ENCODE peak calls at places on chromosomes 6 and 20, in four cellular contexts. J is naive thymus-derived CD4-positive, alpha-beta T cell; H is Panc1; L is heart left ventricle. P is an unnamed sample.

GRCh38 chr6:5871296-5871695 is 135.4 kb downstream of the NRN1 start:
- DNase-seq in J (no peak), H (no peak), L (no peak), P (no peak)

GRCh38 chr6:71404145-71404966 is 115.7 kb downstream of the OGFRL1 start:
- DNase-seq in J (no peak), H (peak; percentile 84), L (no peak), P (no peak)

GRCh38 chr6:6913346-6913745 is 194.4 kb upstream of the RREB1 start:
- DNase-seq in J (no peak), H (no peak), L (no peak), P (no peak)

GRCh38 chr6:7148100-7148822 is 40.5 kb downstream of the RREB1 start:
- DNase-seq in J (no peak), H (no peak), L (no peak), P (no peak)

GRCh38 chr6:45877970-45878590 is 137.6 kb downstream of the CLIC5 start:
- DNase-seq in J (no peak), H (no peak), L (no peak), P (no peak)

GRCh38 chr6:42236030-42236429 is 18.4 kb upstream of the MRPS10 start:
- DNase-seq in J (no peak), H (no peak), L (no peak), P (no peak)

GRCh38 chr6:25498510-25498909 is 153.5 kb upstream of the SCGN start:
- DNase-seq in J (no peak), H (no peak), L (no peak), P (no peak)

GRCh38 chr6:116111552-116112528 is 11.2 kb downstream of the NT5DC1 start:
- DNase-seq in J (no peak), H (no peak), L (no peak), P (peak; percentile 41)

GRCh38 chr20:59765599-59766177 is 161.3 kb downstream of the PHACTR3 start:
- DNase-seq in J (no peak), H (no peak), L (no peak), P (no peak)

GRCh38 chr6:168506460-168506859 is 65.5 kb downstream of the SMOC2 start:
- DNase-seq in J (no peak), H (no peak), L (no peak), P (no peak)

GRCh38 chr6:129766959-129767728 is 57.2 kb upstream of the ARHGAP18 start:
- DNase-seq in J (peak; percentile 53), H (no peak), L (no peak), P (no peak)

GRCh38 chr6:20921533-20921932 is 387.3 kb downstream of the CDKAL1 start:
- DNase-seq in J (no peak), H (no peak), L (no peak), P (no peak)

GRCh38 chr6:109816452-109817374 is 125.6 kb downstream of the FIG4 start:
- DNase-seq in J (no peak), H (no peak), L (no peak), P (no peak)

GRCh38 chr6:30075987-30076311 is 380 bp upstream of the RNF39 start:
- DNase-seq in J (no peak), H (no peak), L (no peak), P (no peak)

GRCh38 chr20:11041396-11041795 is 367.6 kb upstream of the JAG1 start:
- DNase-seq in J (no peak), H (no peak), L (no peak), P (no peak)

GRCh38 chr6:70520575-70520974 is 46.2 kb upstream of the SDHAF4 start:
- DNase-seq in J (peak; percentile 13), H (peak; percentile 8), L (no peak), P (no peak)

GRCh38 chr6:30530013-30530412 is 26.3 kb downstream of the GNL1 start:
- DNase-seq in J (no peak), H (no peak), L (no peak), P (no peak)

GRCh38 chr6:28634758-28635546 is 109.3 kb downstream of the GPX5 start:
- DNase-seq in J (no peak), H (no peak), L (no peak), P (no peak)

GRCh38 chr20:50304501-50304856 is 113.8 kb downstream of the CEBPB start:
- DNase-seq in J (no peak), H (no peak), L (peak; percentile 88), P (no peak)

GRCh38 chr6:44177691-44178423 is 19.2 kb downstream of the CAPN11 start:
- DNase-seq in J (no peak), H (peak; percentile 47), L (peak; percentile 76), P (no peak)

GRCh38 chr6:69936674-69937363 is 70.5 kb downstream of the COL19A1 start:
- DNase-seq in J (no peak), H (no peak), L (no peak), P (no peak)

GRCh38 chr20:57091748-57092111 is 174.7 kb downstream of the BMP7 start:
- DNase-seq in J (no peak), H (no peak), L (no peak), P (no peak)

GRCh38 chr6:18538315-18538714 is 151.2 kb downstream of the RNF144B start:
- DNase-seq in J (no peak), H (no peak), L (no peak), P (no peak)

GRCh38 chr6:27541212-27541931 is 68.5 kb upstream of the ZNF184 start:
- DNase-seq in J (no peak), H (no peak), L (no peak), P (no peak)

GRCh38 chr6:92683769-92684168 is 735.6 kb downstream of the EPHA7 start:
- DNase-seq in J (no peak), H (no peak), L (no peak), P (no peak)

GRCh38 chr6:18431581-18431980 is 44.4 kb downstream of the RNF144B start:
- DNase-seq in J (no peak), H (no peak), L (no peak), P (no peak)

GRCh38 chr6:110232456-110232855 is 52.2 kb downstream of the CDC40 start:
- DNase-seq in J (no peak), H (no peak), L (no peak), P (no peak)

GRCh38 chr6:102885165-102885564 is 1491.7 kb downstream of the GRIK2 start:
- DNase-seq in J (no peak), H (no peak), L (no peak), P (no peak)

GRCh38 chr20:2203436-2203835 is 92.4 kb upstream of the TGM3 start:
- DNase-seq in J (no peak), H (no peak), L (no peak), P (no peak)
- H3K27me3 ChIP-seq in J (no peaks in the 10 kb centered on the region), H (peaks cover 17% of the 10 kb centered on the region), L (peaks cover 11% of the 10 kb centered on the region), P (no peaks in the 10 kb centered on the region)

DNA sequence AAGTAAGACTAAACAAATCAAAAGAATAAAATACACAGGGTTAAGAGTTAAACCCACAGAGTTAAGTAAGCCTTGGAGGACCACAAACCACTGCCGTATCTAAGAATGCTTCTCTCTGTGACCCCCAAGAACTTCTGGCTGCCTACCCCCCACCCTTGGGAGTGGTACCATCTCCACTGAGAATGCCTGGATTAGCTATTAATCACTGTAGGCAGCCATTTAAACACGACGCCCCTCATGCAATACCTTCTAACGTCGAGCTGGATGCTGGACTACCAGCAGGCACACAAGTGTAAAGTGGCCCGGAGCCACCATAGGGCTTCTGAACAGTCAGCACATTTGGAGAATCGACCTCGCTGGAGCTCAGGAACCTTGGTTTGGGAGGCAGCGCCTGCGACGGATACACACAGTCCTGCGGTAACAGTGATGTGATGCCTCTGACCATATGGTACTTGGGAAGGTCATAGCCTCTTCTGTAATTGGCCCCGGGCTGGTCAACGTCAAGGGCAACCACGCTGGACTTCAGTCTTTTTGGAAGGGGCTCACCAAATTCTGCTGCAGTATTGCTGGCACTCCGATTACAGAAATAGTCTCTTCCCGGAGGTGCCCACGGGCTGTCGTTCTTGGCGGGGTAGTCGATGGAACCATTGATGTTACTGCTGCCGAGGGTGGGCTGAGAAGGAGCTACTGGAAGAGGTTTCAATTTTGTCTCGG is 18.0 kb downstream of the ZNF217 start:
- DNase-seq in J (no peak), H (no peak), L (no peak), P (no peak)
- H3K4me1 ChIP-seq in J (peaks cover 45% of the 10 kb centered on the region), H (peaks cover 81% of the 10 kb centered on the region), L (peaks cover 11% of the 10 kb centered on the region), P (peaks cover 2% of the 10 kb centered on the region)

DNA sequence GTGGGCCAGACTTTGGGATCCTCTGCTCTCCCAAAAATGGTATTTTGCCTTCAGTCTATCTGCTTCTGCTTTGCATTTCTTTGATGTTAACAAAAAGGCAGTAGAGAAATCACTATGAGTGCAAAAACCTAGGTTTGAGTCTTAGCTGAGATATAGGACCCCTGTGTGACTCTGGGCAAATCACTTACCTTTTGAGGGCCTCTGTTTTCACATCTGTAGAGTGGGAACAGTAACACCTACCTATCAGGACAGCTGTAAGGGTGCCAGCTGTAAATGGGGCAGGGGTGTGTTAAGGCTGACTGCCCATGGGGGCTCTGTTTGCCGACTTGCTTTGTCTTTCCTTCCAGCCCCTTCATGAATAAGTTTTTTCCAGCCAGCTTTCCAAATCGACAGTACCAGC is 30.4 kb downstream of the HM13 start:
- DNase-seq in J (no peak), H (no peak), L (no peak), P (no peak)
- H3K27ac ChIP-seq in J (no peak overlapping the region), H (no peak overlapping the region), L (no peak overlapping the region), P (no peak overlapping the region)

GRCh38 chr20:21513181-21513663 is 642 bp downstream of the NKX2-2 start:
- DNase-seq in J (no peak), H (no peak), L (no peak), P (no peak)
- H3K27me3 ChIP-seq in J (no peaks in the 10 kb centered on the region), H (no peaks in the 10 kb centered on the region), L (peaks cover 100% of the 10 kb centered on the region), P (peaks cover 74% of the 10 kb centered on the region)

GRCh38 chr6:139762587-139763031 is 388.2 kb upstream of the CITED2 start:
- DNase-seq in J (no peak), H (no peak), L (no peak), P (no peak)
- H3K4me1 ChIP-seq in J (no peaks in the 10 kb centered on the region), H (peaks cover 43% of the 10 kb centered on the region), L (peaks cover 21% of the 10 kb centered on the region), P (no peaks in the 10 kb centered on the region)

DNA sequence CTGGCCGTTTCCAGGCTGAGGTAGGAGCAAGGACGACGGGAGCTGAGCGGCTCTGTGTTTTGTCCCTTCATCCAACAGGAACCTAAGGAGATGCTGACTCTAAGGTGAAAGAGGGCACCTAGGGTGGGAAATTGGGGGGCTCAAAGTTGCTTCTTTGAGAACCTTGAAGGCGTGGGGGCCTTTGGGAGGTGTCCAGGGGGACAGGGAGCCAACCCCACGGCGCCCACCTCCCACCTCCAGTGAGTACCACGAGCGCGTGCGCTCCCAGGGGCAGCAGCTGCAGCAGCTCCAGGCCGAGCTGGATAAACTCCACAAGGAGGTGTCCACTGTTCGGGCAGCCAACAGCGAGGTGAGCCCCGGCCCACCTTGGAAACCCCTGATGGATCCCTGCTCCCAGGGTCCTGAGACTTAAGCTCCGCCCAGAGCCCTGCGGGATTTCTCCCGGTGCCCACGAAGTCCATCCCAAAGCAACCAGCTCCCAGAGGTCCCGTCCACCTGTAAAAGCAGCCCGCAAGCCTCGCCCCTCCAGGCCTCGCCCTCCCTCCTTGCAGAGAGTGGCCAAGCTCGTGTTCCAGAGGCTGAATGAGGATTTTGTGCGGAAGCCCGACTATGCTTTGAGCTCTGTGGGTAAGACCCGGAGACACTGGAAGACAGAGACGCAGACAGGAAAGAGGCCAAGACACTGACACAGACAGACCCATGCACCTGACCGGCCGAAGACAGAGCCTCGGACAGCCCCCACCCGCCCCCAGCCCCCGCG is 2.9 kb downstream of the SPAG4 start:
- DNase-seq in J (peak; percentile 11), H (no peak), L (peak; percentile 64), P (no peak)
- H3K27ac ChIP-seq in J (peak overlapping the region; percentile 51), H (peak overlapping the region; percentile 84), L (peak overlapping the region; percentile 88), P (no peak overlapping the region)

GRCh38 chr20:37473249-37474000 is 47.6 kb upstream of the NNAT start:
- DNase-seq in J (no peak), H (no peak), L (no peak), P (no peak)
- H3K27me3 ChIP-seq in J (no peaks in the 10 kb centered on the region), H (peaks cover 24% of the 10 kb centered on the region), L (no peaks in the 10 kb centered on the region), P (no peaks in the 10 kb centered on the region)

P was measured in iPS DF 6.9.